ENCODE peak calls at places on chromosomes 7 and 10, in eight cellular contexts. One of them, this sample, is unnamed.

GRCh38 chr7:13217762-13218161 is 530.3 kb downstream of the ARL4A start:
- DNase-seq in GM23338: no peak
- DNase-seq in pancreas: no peak
- DNase-seq in hepatocyte: no peak
- DNase-seq in AG04450: no peak
- DNase-seq in RWPE1: no peak
- DNase-seq in MM.1S: no peak
- DNase-seq in IMR-90: no peak
- DNase-seq in this sample: no peak

GRCh38 chr10:108591417-108591816 is 1331.9 kb downstream of the XPNPEP1 start:
- DNase-seq in AG04450: no peak
- DNase-seq in MM.1S: no peak
- DNase-seq in hepatocyte: no peak
- DNase-seq in RWPE1: no peak
- DNase-seq in GM23338: no peak
- DNase-seq in IMR-90: no peak
- DNase-seq in pancreas: no peak
- DNase-seq in this sample: no peak

GRCh38 chr10:48358838-48359237 is 52.4 kb downstream of the MAPK8 start:
- DNase-seq in MM.1S: no peak
- DNase-seq in RWPE1: no peak
- DNase-seq in hepatocyte: no peak
- DNase-seq in AG04450: no peak
- DNase-seq in GM23338: no peak
- DNase-seq in pancreas: no peak
- DNase-seq in IMR-90: no peak
- DNase-seq in this sample: no peak

GRCh38 chr10:88791924-88792323 is 10.6 kb upstream of the LIPM start:
- DNase-seq in AG04450: no peak
- DNase-seq in hepatocyte: peak; percentile 24
- DNase-seq in RWPE1: peak; percentile 39
- DNase-seq in IMR-90: peak; percentile 8
- DNase-seq in MM.1S: peak; percentile 52
- DNase-seq in GM23338: peak; percentile 85
- DNase-seq in pancreas: no peak
- DNase-seq in this sample: peak; percentile 27

GRCh38 chr7:128800567-128800966 is 8.8 kb downstream of the CCDC136 start:
- DNase-seq in MM.1S: no peak
- DNase-seq in pancreas: no peak
- DNase-seq in IMR-90: no peak
- DNase-seq in GM23338: no peak
- DNase-seq in AG04450: no peak
- DNase-seq in RWPE1: no peak
- DNase-seq in hepatocyte: no peak
- DNase-seq in this sample: no peak

GRCh38 chr7:109844362-109844761 is 1246.6 kb upstream of the LRRN3 start:
- DNase-seq in pancreas: no peak
- DNase-seq in hepatocyte: peak; percentile 20
- DNase-seq in MM.1S: peak; percentile 41
- DNase-seq in IMR-90: peak; percentile 14
- DNase-seq in AG04450: no peak
- DNase-seq in RWPE1: peak; percentile 13
- DNase-seq in GM23338: peak; percentile 36
- DNase-seq in this sample: peak; percentile 1

GRCh38 chr7:34313289-34313688 is 344.7 kb upstream of the NPSR1 start:
- DNase-seq in IMR-90: peak; percentile 34
- DNase-seq in hepatocyte: no peak
- DNase-seq in pancreas: no peak
- DNase-seq in MM.1S: no peak
- DNase-seq in RWPE1: no peak
- DNase-seq in AG04450: no peak
- DNase-seq in GM23338: no peak
- DNase-seq in this sample: no peak

GRCh38 chr7:5234852-5235831 is 45.1 kb downstream of the WIPI2 start:
- DNase-seq in IMR-90: peak; percentile 16
- DNase-seq in hepatocyte: peak; percentile 56
- DNase-seq in AG04450: no peak
- DNase-seq in pancreas: no peak
- DNase-seq in MM.1S: peak; percentile 81
- DNase-seq in RWPE1: no peak
- DNase-seq in GM23338: no peak
- DNase-seq in this sample: no peak

GRCh38 chr10:117074621-117075020 is 63.4 kb downstream of the VAX1 start:
- DNase-seq in RWPE1: peak; percentile 45
- DNase-seq in GM23338: peak; percentile 51
- DNase-seq in hepatocyte: peak; percentile 42
- DNase-seq in pancreas: no peak
- DNase-seq in AG04450: no peak
- DNase-seq in MM.1S: no peak
- DNase-seq in IMR-90: no peak
- DNase-seq in this sample: no peak

GRCh38 chr7:1317654-1318450 is 85.2 kb downstream of the UNCX start:
- DNase-seq in GM23338: no peak
- DNase-seq in RWPE1: no peak
- DNase-seq in MM.1S: no peak
- DNase-seq in IMR-90: no peak
- DNase-seq in hepatocyte: no peak
- DNase-seq in AG04450: no peak
- DNase-seq in pancreas: no peak
- DNase-seq in this sample: no peak

GRCh38 chr7:107044347-107045194 is at the start of gene PRKAR2B:
- DNase-seq in MM.1S: peak; percentile 94
- DNase-seq in AG04450: peak; percentile 27
- DNase-seq in GM23338: peak; percentile 90
- DNase-seq in RWPE1: peak; percentile 49
- DNase-seq in pancreas: peak; percentile 81
- DNase-seq in hepatocyte: peak; percentile 92
- DNase-seq in IMR-90: peak; percentile 64
- DNase-seq in this sample: peak; percentile 91

GRCh38 chr7:156220078-156220605 is 407.9 kb upstream of the SHH start:
- DNase-seq in MM.1S: no peak
- DNase-seq in RWPE1: no peak
- DNase-seq in AG04450: no peak
- DNase-seq in IMR-90: no peak
- DNase-seq in pancreas: no peak
- DNase-seq in hepatocyte: no peak
- DNase-seq in GM23338: no peak
- DNase-seq in this sample: no peak

GRCh38 chr10:91856637-91857036 is 52.6 kb downstream of the FGFBP3 start:
- DNase-seq in pancreas: no peak
- DNase-seq in MM.1S: peak; percentile 24
- DNase-seq in RWPE1: no peak
- DNase-seq in GM23338: peak; percentile 62
- DNase-seq in AG04450: no peak
- DNase-seq in IMR-90: no peak
- DNase-seq in hepatocyte: peak; percentile 19
- DNase-seq in this sample: no peak

GRCh38 chr10:11144626-11145497 is 127.2 kb downstream of the CELF2 start:
- DNase-seq in IMR-90: no peak
- DNase-seq in AG04450: no peak
- DNase-seq in GM23338: peak; percentile 55
- DNase-seq in pancreas: no peak
- DNase-seq in MM.1S: peak; percentile 61
- DNase-seq in RWPE1: no peak
- DNase-seq in hepatocyte: no peak
- DNase-seq in this sample: no peak

GRCh38 chr10:114413398-114413797 is 9.1 kb upstream of the AFAP1L2 start:
- DNase-seq in pancreas: peak; percentile 82
- DNase-seq in GM23338: no peak
- DNase-seq in MM.1S: no peak
- DNase-seq in RWPE1: peak; percentile 91
- DNase-seq in AG04450: no peak
- DNase-seq in IMR-90: no peak
- DNase-seq in hepatocyte: no peak
- DNase-seq in this sample: no peak

GRCh38 chr10:110226926-110227641 is 19.7 kb downstream of the MXI1 start:
- DNase-seq in pancreas: peak; percentile 89
- DNase-seq in RWPE1: peak; percentile 88
- DNase-seq in MM.1S: no peak
- DNase-seq in AG04450: no peak
- DNase-seq in IMR-90: peak; percentile 19
- DNase-seq in hepatocyte: peak; percentile 70
- DNase-seq in GM23338: peak; percentile 76
- DNase-seq in this sample: peak; percentile 90

GRCh38 chr10:120600871-120601644 is 144.0 kb downstream of the PLPP4 start:
- DNase-seq in MM.1S: no peak
- DNase-seq in IMR-90: no peak
- DNase-seq in hepatocyte: peak; percentile 17
- DNase-seq in pancreas: no peak
- DNase-seq in AG04450: no peak
- DNase-seq in GM23338: peak; percentile 66
- DNase-seq in RWPE1: no peak
- DNase-seq in this sample: no peak

GRCh38 chr7:44284881-44285541 is 40.4 kb downstream of the CAMK2B start:
- DNase-seq in GM23338: no peak
- DNase-seq in IMR-90: no peak
- DNase-seq in RWPE1: no peak
- DNase-seq in hepatocyte: no peak
- DNase-seq in pancreas: no peak
- DNase-seq in AG04450: no peak
- DNase-seq in MM.1S: no peak
- DNase-seq in this sample: no peak

GRCh38 chr10:125788156-125789034 is 12.8 kb upstream of the MMP21 start:
- DNase-seq in GM23338: no peak
- DNase-seq in AG04450: no peak
- DNase-seq in RWPE1: no peak
- DNase-seq in IMR-90: no peak
- DNase-seq in MM.1S: peak; percentile 76
- DNase-seq in hepatocyte: no peak
- DNase-seq in pancreas: no peak
- DNase-seq in this sample: no peak

GRCh38 chr7:14305233-14305866 is 315.9 kb upstream of the ETV1 start:
- DNase-seq in MM.1S: no peak
- DNase-seq in GM23338: no peak
- DNase-seq in pancreas: no peak
- DNase-seq in hepatocyte: no peak
- DNase-seq in IMR-90: no peak
- DNase-seq in RWPE1: no peak
- DNase-seq in AG04450: no peak
- DNase-seq in this sample: no peak
- TF ChIP-seq CTCF in MM.1S: no peak
- TF ChIP-seq CTCF in GM23338: no peak
- TF ChIP-seq CTCF in pancreas: no peak
- TF ChIP-seq CTCF in hepatocyte: no peak
- TF ChIP-seq CTCF in IMR-90: no peak
- TF ChIP-seq CTCF in RWPE1: no peak
- TF ChIP-seq CTCF in AG04450: peak; percentile 29
- TF ChIP-seq CTCF in this sample: no peak

GRCh38 chr7:90579181-90579688 is 16.9 kb upstream of the CDK14 start:
- DNase-seq in hepatocyte: peak; percentile 13
- DNase-seq in RWPE1: peak; percentile 56
- DNase-seq in AG04450: no peak
- DNase-seq in GM23338: no peak
- DNase-seq in pancreas: no peak
- DNase-seq in IMR-90: peak; percentile 81
- DNase-seq in MM.1S: no peak
- DNase-seq in this sample: no peak
- TF ChIP-seq CTCF in hepatocyte: no peak
- TF ChIP-seq CTCF in RWPE1: no peak
- TF ChIP-seq CTCF in AG04450: peak; percentile 17
- TF ChIP-seq CTCF in GM23338: peak; percentile 3
- TF ChIP-seq CTCF in pancreas: no peak
- TF ChIP-seq CTCF in IMR-90: no peak
- TF ChIP-seq CTCF in MM.1S: no peak
- TF ChIP-seq CTCF in this sample: no peak

DNA sequence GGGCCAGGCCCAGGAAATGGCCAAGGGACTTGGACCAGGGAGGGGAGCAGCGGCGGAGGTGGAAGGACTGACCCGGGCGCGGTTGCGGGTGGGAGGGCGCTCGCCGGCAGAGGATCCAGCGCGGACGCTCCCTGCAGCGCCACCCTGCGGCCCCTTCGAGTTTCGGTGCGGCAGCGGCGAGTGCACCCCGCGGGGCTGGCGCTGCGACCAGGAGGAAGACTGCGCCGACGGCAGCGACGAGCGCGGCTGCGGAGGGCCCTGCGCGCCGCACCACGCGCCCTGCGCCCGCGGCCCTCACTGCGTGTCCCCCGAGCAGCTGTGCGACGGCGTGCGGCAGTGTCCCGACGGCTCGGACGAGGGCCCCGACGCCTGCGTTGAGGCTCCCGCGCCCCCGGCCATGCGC is 16.8 kb upstream of the ZNF467 start:
- DNase-seq in pancreas: peak; percentile 44
- DNase-seq in MM.1S: no peak
- DNase-seq in hepatocyte: peak; percentile 63
- DNase-seq in GM23338: peak; percentile 85
- DNase-seq in RWPE1: no peak
- DNase-seq in AG04450: no peak
- DNase-seq in IMR-90: no peak
- DNase-seq in this sample: peak; percentile 63
- TF ChIP-seq CTCF in pancreas: peak; percentile 19
- TF ChIP-seq CTCF in MM.1S: no peak
- TF ChIP-seq CTCF in hepatocyte: peak; percentile 56
- TF ChIP-seq CTCF in GM23338: peak; percentile 82
- TF ChIP-seq CTCF in RWPE1: peak; percentile 38
- TF ChIP-seq CTCF in AG04450: peak; percentile 18
- TF ChIP-seq CTCF in IMR-90: peak; percentile 38
- TF ChIP-seq CTCF in this sample: peak; percentile 6

GRCh38 chr7:82202107-82202506 is 241.5 kb downstream of the CACNA2D1 start:
- DNase-seq in GM23338: no peak
- DNase-seq in MM.1S: no peak
- DNase-seq in pancreas: no peak
- DNase-seq in RWPE1: no peak
- DNase-seq in hepatocyte: no peak
- DNase-seq in AG04450: no peak
- DNase-seq in IMR-90: no peak
- DNase-seq in this sample: no peak
- TF ChIP-seq CTCF in GM23338: no peak
- TF ChIP-seq CTCF in MM.1S: no peak
- TF ChIP-seq CTCF in pancreas: no peak
- TF ChIP-seq CTCF in RWPE1: no peak
- TF ChIP-seq CTCF in hepatocyte: no peak
- TF ChIP-seq CTCF in AG04450: no peak
- TF ChIP-seq CTCF in IMR-90: no peak
- TF ChIP-seq CTCF in this sample: no peak

DNA sequence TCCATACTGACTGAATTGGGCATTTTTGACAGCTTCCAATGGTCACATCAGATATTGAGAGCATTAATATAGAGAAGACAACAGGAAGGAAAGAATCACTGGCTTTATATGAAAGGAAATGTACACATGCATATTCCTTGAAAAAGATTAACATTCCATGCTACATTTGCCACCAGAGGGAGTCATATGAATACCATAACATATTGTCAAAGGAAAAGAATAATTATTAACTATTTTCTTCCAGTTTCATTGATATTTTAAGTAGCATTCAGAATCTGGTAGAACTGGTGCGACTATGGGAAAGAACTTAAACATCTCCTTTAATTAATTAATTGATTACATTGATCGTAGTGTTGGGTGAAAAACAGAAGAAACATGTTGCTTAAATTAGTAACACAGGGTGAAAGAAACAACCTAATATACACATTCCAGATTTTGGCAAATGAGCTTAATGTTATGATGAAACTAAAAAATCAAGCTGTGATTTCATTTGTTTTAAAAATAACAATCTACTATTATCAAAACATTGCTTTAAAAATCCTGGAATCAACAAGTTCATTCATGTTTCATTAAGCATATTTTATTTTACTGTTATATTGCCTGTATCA is 71.5 kb downstream of the GPR85 start:
- DNase-seq in IMR-90: peak; percentile 60
- DNase-seq in MM.1S: peak; percentile 44
- DNase-seq in RWPE1: peak; percentile 14
- DNase-seq in GM23338: peak; percentile 24
- DNase-seq in hepatocyte: peak; percentile 46
- DNase-seq in AG04450: no peak
- DNase-seq in pancreas: no peak
- DNase-seq in this sample: no peak
- TF ChIP-seq CTCF in IMR-90: peak; percentile 65
- TF ChIP-seq CTCF in MM.1S: peak; percentile 60
- TF ChIP-seq CTCF in RWPE1: peak; percentile 46
- TF ChIP-seq CTCF in GM23338: no peak
- TF ChIP-seq CTCF in hepatocyte: peak; percentile 72
- TF ChIP-seq CTCF in AG04450: peak; percentile 60
- TF ChIP-seq CTCF in pancreas: peak; percentile 39
- TF ChIP-seq CTCF in this sample: peak; percentile 5

This sample was measured in GM20000.